ENCODE peak calls at places on chromosome 22, in ten cellular contexts. One of them, this sample, is unnamed.

GRCh38 chr22:45885171-45885840 is 91.7 kb downstream of the WNT7B start:
- DNase-seq in IMR-90: no peak
- DNase-seq in right atrium auricular region: no peak
- DNase-seq in uterus: no peak
- DNase-seq in adrenal gland: no peak
- DNase-seq in upper lobe of right lung: peak; percentile 50
- DNase-seq in caudate nucleus: no peak
- DNase-seq in AG04450: no peak
- DNase-seq in RWPE1: no peak
- DNase-seq in astrocyte: no peak
- DNase-seq in this sample: no peak

GRCh38 chr22:37686002-37686982 is at the start of gene NOL12:
- DNase-seq in astrocyte: peak; percentile 83
- DNase-seq in caudate nucleus: peak; percentile 74
- DNase-seq in RWPE1: peak; percentile 57
- DNase-seq in AG04450: no peak
- DNase-seq in IMR-90: peak; percentile 86
- DNase-seq in adrenal gland: peak; percentile 86
- DNase-seq in upper lobe of right lung: peak; percentile 89
- DNase-seq in right atrium auricular region: peak; percentile 88
- DNase-seq in uterus: peak; percentile 81
- DNase-seq in this sample: peak; percentile 96

GRCh38 chr22:28438183-28438778 is 241.4 kb downstream of the TTC28 start:
- DNase-seq in RWPE1: no peak
- DNase-seq in upper lobe of right lung: no peak
- DNase-seq in astrocyte: no peak
- DNase-seq in caudate nucleus: no peak
- DNase-seq in uterus: no peak
- DNase-seq in AG04450: no peak
- DNase-seq in right atrium auricular region: no peak
- DNase-seq in adrenal gland: no peak
- DNase-seq in IMR-90: no peak
- DNase-seq in this sample: no peak

GRCh38 chr22:21755855-21756284 is 20.3 kb upstream of the YPEL1 start:
- DNase-seq in AG04450: peak; percentile 42
- DNase-seq in caudate nucleus: no peak
- DNase-seq in upper lobe of right lung: no peak
- DNase-seq in right atrium auricular region: no peak
- DNase-seq in uterus: no peak
- DNase-seq in RWPE1: peak; percentile 41
- DNase-seq in astrocyte: peak; percentile 75
- DNase-seq in adrenal gland: peak; percentile 35
- DNase-seq in IMR-90: peak; percentile 90
- DNase-seq in this sample: no peak

GRCh38 chr22:20761536-20761935 is 12.4 kb upstream of the SERPIND1 start:
- DNase-seq in astrocyte: peak; percentile 45
- DNase-seq in right atrium auricular region: no peak
- DNase-seq in IMR-90: peak; percentile 55
- DNase-seq in upper lobe of right lung: no peak
- DNase-seq in adrenal gland: no peak
- DNase-seq in uterus: no peak
- DNase-seq in AG04450: no peak
- DNase-seq in RWPE1: no peak
- DNase-seq in caudate nucleus: no peak
- DNase-seq in this sample: no peak

GRCh38 chr22:50308597-50308935 is 1.1 kb upstream of the PLXNB2 start:
- DNase-seq in uterus: peak; percentile 87
- DNase-seq in upper lobe of right lung: peak; percentile 92
- DNase-seq in caudate nucleus: peak; percentile 57
- DNase-seq in adrenal gland: peak; percentile 94
- DNase-seq in right atrium auricular region: peak; percentile 82
- DNase-seq in IMR-90: peak; percentile 40
- DNase-seq in astrocyte: peak; percentile 42
- DNase-seq in AG04450: no peak
- DNase-seq in RWPE1: no peak
- DNase-seq in this sample: no peak

GRCh38 chr22:41498322-41498721 is 29.4 kb downstream of the ACO2 start:
- DNase-seq in IMR-90: no peak
- DNase-seq in right atrium auricular region: no peak
- DNase-seq in uterus: no peak
- DNase-seq in AG04450: no peak
- DNase-seq in adrenal gland: no peak
- DNase-seq in astrocyte: no peak
- DNase-seq in RWPE1: no peak
- DNase-seq in upper lobe of right lung: no peak
- DNase-seq in caudate nucleus: no peak
- DNase-seq in this sample: no peak

GRCh38 chr22:38218661-38219331 is 17.0 kb downstream of the MAFF start:
- DNase-seq in AG04450: peak; percentile 91
- DNase-seq in upper lobe of right lung: peak; percentile 91
- DNase-seq in RWPE1: peak; percentile 71
- DNase-seq in right atrium auricular region: peak; percentile 87
- DNase-seq in adrenal gland: peak; percentile 93
- DNase-seq in uterus: peak; percentile 85
- DNase-seq in caudate nucleus: no peak
- DNase-seq in astrocyte: peak; percentile 96
- DNase-seq in IMR-90: peak; percentile 97
- DNase-seq in this sample: peak; percentile 97

GRCh38 chr22:40743740-40744139 is 64.5 kb downstream of the MCHR1 start:
- DNase-seq in adrenal gland: no peak
- DNase-seq in right atrium auricular region: no peak
- DNase-seq in RWPE1: no peak
- DNase-seq in upper lobe of right lung: no peak
- DNase-seq in astrocyte: no peak
- DNase-seq in AG04450: no peak
- DNase-seq in uterus: no peak
- DNase-seq in caudate nucleus: no peak
- DNase-seq in IMR-90: no peak
- DNase-seq in this sample: no peak

GRCh38 chr22:48753381-48753730 is 1074.3 kb downstream of the BRD1 start:
- DNase-seq in uterus: no peak
- DNase-seq in adrenal gland: no peak
- DNase-seq in right atrium auricular region: peak; percentile 44
- DNase-seq in upper lobe of right lung: no peak
- DNase-seq in IMR-90: no peak
- DNase-seq in RWPE1: no peak
- DNase-seq in astrocyte: no peak
- DNase-seq in AG04450: no peak
- DNase-seq in caudate nucleus: no peak
- DNase-seq in this sample: peak; percentile 18

GRCh38 chr22:36015155-36015805 is 13.3 kb downstream of the RBFOX2 start:
- DNase-seq in IMR-90: no peak
- DNase-seq in adrenal gland: no peak
- DNase-seq in uterus: no peak
- DNase-seq in RWPE1: no peak
- DNase-seq in caudate nucleus: no peak
- DNase-seq in AG04450: no peak
- DNase-seq in astrocyte: no peak
- DNase-seq in right atrium auricular region: no peak
- DNase-seq in upper lobe of right lung: no peak
- DNase-seq in this sample: no peak
- H3K27ac ChIP-seq in IMR-90: no peak overlapping the region
- H3K27ac ChIP-seq in adrenal gland: no peak overlapping the region
- H3K27ac ChIP-seq in uterus: peak overlapping the region; percentile 33
- H3K27ac ChIP-seq in RWPE1: no peak overlapping the region
- H3K27ac ChIP-seq in caudate nucleus: no peak overlapping the region
- H3K27ac ChIP-seq in AG04450: no peak overlapping the region
- H3K27ac ChIP-seq in astrocyte: no peak overlapping the region
- H3K27ac ChIP-seq in right atrium auricular region: peak overlapping the region; percentile 33
- H3K27ac ChIP-seq in upper lobe of right lung: no peak overlapping the region
- H3K27ac ChIP-seq in this sample: no peak overlapping the region

GRCh38 chr22:39361495-39361894 is 11.7 kb downstream of the SYNGR1 start:
- DNase-seq in astrocyte: no peak
- DNase-seq in RWPE1: no peak
- DNase-seq in upper lobe of right lung: no peak
- DNase-seq in right atrium auricular region: no peak
- DNase-seq in adrenal gland: no peak
- DNase-seq in IMR-90: no peak
- DNase-seq in AG04450: no peak
- DNase-seq in caudate nucleus: no peak
- DNase-seq in uterus: no peak
- DNase-seq in this sample: no peak
- H3K27ac ChIP-seq in astrocyte: no peak overlapping the region
- H3K27ac ChIP-seq in RWPE1: no peak overlapping the region
- H3K27ac ChIP-seq in upper lobe of right lung: no peak overlapping the region
- H3K27ac ChIP-seq in right atrium auricular region: no peak overlapping the region
- H3K27ac ChIP-seq in adrenal gland: no peak overlapping the region
- H3K27ac ChIP-seq in IMR-90: no peak overlapping the region
- H3K27ac ChIP-seq in AG04450: no peak overlapping the region
- H3K27ac ChIP-seq in caudate nucleus: no peak overlapping the region
- H3K27ac ChIP-seq in uterus: no peak overlapping the region
- H3K27ac ChIP-seq in this sample: no peak overlapping the region

DNA sequence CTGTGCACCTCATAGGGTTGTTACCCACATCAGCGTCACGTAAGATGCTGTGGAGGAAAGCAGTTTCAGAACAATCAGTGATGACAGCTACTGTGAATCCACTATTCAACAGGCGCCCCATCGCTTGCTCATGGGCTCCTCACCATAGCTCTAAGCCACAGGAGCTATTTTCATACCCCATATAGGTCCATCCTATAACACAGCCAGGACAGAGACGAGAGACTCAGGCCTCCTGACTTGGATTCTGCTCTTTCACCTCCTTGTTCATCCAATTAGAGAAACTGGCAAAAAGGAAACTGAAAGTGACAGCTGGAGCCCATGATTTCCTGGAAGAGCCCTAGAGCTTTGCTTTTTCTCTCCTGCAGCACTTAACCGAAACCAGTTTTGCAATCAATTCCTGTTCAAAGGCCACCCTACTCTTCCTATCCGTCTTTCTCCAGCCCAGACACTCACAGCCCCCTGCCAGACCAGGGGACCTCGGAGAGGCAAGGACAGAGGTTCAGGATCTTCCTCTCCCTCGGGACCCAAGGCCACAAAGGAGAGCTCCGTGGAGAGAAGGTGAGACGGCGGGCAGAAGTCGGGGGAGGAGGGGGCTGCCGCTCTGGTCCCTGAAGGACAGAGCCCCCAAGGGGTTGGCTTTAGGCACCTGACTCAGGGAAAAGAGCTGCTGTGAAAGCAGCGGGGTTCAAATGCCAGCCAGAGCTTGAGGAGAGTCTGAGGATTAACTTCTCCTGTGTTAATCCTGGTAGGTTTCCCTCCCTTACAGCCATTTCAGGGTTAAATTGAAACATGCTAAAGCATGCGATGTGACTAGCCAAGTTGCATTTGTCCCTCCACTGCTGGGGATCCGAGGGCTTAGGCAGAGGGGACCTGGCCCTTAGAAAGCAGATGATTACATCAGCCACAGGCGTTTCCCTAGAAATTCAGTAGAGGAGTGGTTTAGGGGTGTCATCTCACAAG is at the start of gene APOL6:
- DNase-seq in caudate nucleus: no peak
- DNase-seq in IMR-90: peak; percentile 76
- DNase-seq in uterus: peak; percentile 56
- DNase-seq in RWPE1: peak; percentile 48
- DNase-seq in AG04450: no peak
- DNase-seq in adrenal gland: no peak
- DNase-seq in upper lobe of right lung: no peak
- DNase-seq in astrocyte: peak; percentile 59
- DNase-seq in right atrium auricular region: no peak
- DNase-seq in this sample: no peak
- H3K27ac ChIP-seq in caudate nucleus: peak within 1 kb of the TSS; percentile 60
- H3K27ac ChIP-seq in IMR-90: peak within 1 kb of the TSS; percentile 95
- H3K27ac ChIP-seq in uterus: peak within 1 kb of the TSS; percentile 89
- H3K27ac ChIP-seq in RWPE1: peak within 1 kb of the TSS; percentile 87
- H3K27ac ChIP-seq in AG04450: peak within 1 kb of the TSS; percentile 85
- H3K27ac ChIP-seq in adrenal gland: peak within 1 kb of the TSS; percentile 92
- H3K27ac ChIP-seq in upper lobe of right lung: peak within 1 kb of the TSS; percentile 97
- H3K27ac ChIP-seq in astrocyte: no peak within 1 kb of the TSS
- H3K27ac ChIP-seq in right atrium auricular region: peak within 1 kb of the TSS; percentile 84
- H3K27ac ChIP-seq in this sample: peak within 1 kb of the TSS; percentile 83

GRCh38 chr22:31275018-31275417 is 17.3 kb downstream of the PIK3IP1 start:
- DNase-seq in IMR-90: no peak
- DNase-seq in uterus: no peak
- DNase-seq in upper lobe of right lung: no peak
- DNase-seq in caudate nucleus: no peak
- DNase-seq in right atrium auricular region: no peak
- DNase-seq in adrenal gland: no peak
- DNase-seq in RWPE1: no peak
- DNase-seq in AG04450: no peak
- DNase-seq in astrocyte: no peak
- DNase-seq in this sample: no peak

GRCh38 chr22:31277741-31278642 is 14.3 kb downstream of the PIK3IP1 start:
- DNase-seq in caudate nucleus: no peak
- DNase-seq in RWPE1: no peak
- DNase-seq in right atrium auricular region: no peak
- DNase-seq in AG04450: no peak
- DNase-seq in astrocyte: no peak
- DNase-seq in upper lobe of right lung: no peak
- DNase-seq in adrenal gland: no peak
- DNase-seq in IMR-90: no peak
- DNase-seq in uterus: no peak
- DNase-seq in this sample: no peak

GRCh38 chr22:31275576-31275975 is 16.7 kb downstream of the PIK3IP1 start:
- DNase-seq in AG04450: no peak
- DNase-seq in astrocyte: no peak
- DNase-seq in IMR-90: no peak
- DNase-seq in right atrium auricular region: no peak
- DNase-seq in uterus: no peak
- DNase-seq in adrenal gland: no peak
- DNase-seq in RWPE1: no peak
- DNase-seq in caudate nucleus: no peak
- DNase-seq in upper lobe of right lung: no peak
- DNase-seq in this sample: no peak

GRCh38 chr22:31278643-31279326 is 13.5 kb downstream of the PIK3IP1 start:
- DNase-seq in right atrium auricular region: no peak
- DNase-seq in adrenal gland: no peak
- DNase-seq in AG04450: no peak
- DNase-seq in astrocyte: no peak
- DNase-seq in RWPE1: no peak
- DNase-seq in IMR-90: no peak
- DNase-seq in uterus: no peak
- DNase-seq in caudate nucleus: no peak
- DNase-seq in upper lobe of right lung: no peak
- DNase-seq in this sample: no peak

DNA sequence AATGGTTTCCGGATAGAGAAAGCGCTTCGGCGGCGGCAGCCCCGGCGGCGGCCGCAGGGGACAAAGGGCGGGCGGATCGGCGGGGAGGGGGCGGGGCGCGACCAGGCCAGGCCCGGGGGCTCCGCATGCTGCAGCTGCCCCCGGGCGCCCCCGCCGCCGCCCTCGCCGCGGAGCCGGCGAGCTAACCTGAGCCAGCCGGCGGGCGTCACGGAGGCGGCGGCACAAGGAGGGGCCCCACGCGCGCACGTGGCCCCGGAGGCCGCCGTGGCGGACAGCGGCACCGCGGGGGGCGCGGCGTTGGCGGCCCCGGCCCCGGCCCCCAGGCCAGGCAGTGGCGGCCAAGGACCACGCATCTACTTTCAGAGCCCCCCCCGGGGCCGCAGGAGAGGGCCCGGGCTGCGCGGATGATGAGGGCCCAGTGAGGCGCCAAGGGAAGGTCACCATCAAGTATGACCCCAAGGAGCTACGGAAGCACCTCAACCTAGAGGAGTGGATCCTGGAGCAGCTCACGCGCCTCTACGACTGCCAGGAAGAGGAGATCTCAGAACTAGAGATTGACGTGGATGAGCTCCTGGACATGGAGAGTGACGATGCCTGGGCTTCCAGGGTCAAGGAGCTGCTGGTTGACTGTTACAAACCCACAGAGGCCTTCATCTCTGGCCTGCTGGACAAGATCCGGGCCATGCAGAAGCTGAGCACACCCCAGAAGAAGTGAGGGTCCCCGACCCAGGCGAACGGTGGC is 15.7 kb downstream of the PIK3IP1 start:
- DNase-seq in RWPE1: no peak
- DNase-seq in caudate nucleus: no peak
- DNase-seq in IMR-90: no peak
- DNase-seq in adrenal gland: no peak
- DNase-seq in right atrium auricular region: no peak
- DNase-seq in AG04450: no peak
- DNase-seq in upper lobe of right lung: no peak
- DNase-seq in astrocyte: no peak
- DNase-seq in uterus: no peak
- DNase-seq in this sample: no peak
- H3K27ac ChIP-seq in RWPE1: no peak overlapping the region
- H3K27ac ChIP-seq in caudate nucleus: no peak overlapping the region
- H3K27ac ChIP-seq in IMR-90: no peak overlapping the region
- H3K27ac ChIP-seq in adrenal gland: no peak overlapping the region
- H3K27ac ChIP-seq in right atrium auricular region: no peak overlapping the region
- H3K27ac ChIP-seq in AG04450: no peak overlapping the region
- H3K27ac ChIP-seq in upper lobe of right lung: no peak overlapping the region
- H3K27ac ChIP-seq in astrocyte: no peak overlapping the region
- H3K27ac ChIP-seq in uterus: no peak overlapping the region
- H3K27ac ChIP-seq in this sample: no peak overlapping the region

This sample was measured in SJSA1.